ENCODE peak calls at places on chromosome 5, in four cellular contexts. T is Peyer's patch, F is thoracic aorta, R is neural progenitor cell. Z is an unnamed sample.
A peak's percentile ranks its signal among the peaks of the same experiment; 100 is the strongest.

GRCh38 chr5:1014346-1014745 is 5.7 kb downstream of the NKD2 start:
- DNase-seq in R (no peak), T (no peak), F (no peak), Z (no peak)

GRCh38 chr5:66860199-66860975 is 264.2 kb downstream of the MAST4 start:
- DNase-seq in R (peak; percentile 24), T (no peak), F (no peak), Z (peak; percentile 63)

GRCh38 chr5:98415663-98416062 is 357.8 kb upstream of the RGMB start:
- DNase-seq in F (no peak), T (no peak), R (no peak), Z (no peak)

GRCh38 chr5:131265318-131265803 is 1.5 kb downstream of the CDC42SE2 start:
- DNase-seq in T (no peak), F (no peak), R (no peak), Z (no peak)

GRCh38 chr5:56434986-56435385 is 201.9 kb upstream of the ANKRD55 start:
- DNase-seq in F (no peak), R (no peak), T (no peak), Z (no peak)

GRCh38 chr5:346229-346935 is 24.9 kb downstream of the AHRR start:
- DNase-seq in F (no peak), R (no peak), T (no peak), Z (peak; percentile 64)

GRCh38 chr5:40308867-40309266 is 370.8 kb upstream of the PTGER4 start:
- DNase-seq in T (no peak), R (peak; percentile 8), F (no peak), Z (no peak)

GRCh38 chr5:138981606-138982005 is 106.5 kb upstream of the LRRTM2 start:
- DNase-seq in T (no peak), F (no peak), R (no peak), Z (peak; percentile 18)

GRCh38 chr5:54304031-54304430 is 6.3 kb downstream of the ARL15 start:
- DNase-seq in R (no peak), F (no peak), T (no peak), Z (no peak)

GRCh38 chr5:35357973-35358372 is 127.7 kb upstream of the PRLR start:
- DNase-seq in F (no peak), R (no peak), T (no peak), Z (no peak)

GRCh38 chr5:159034083-159034824 is 65.5 kb downstream of the EBF1 start:
- DNase-seq in T (no peak), F (no peak), R (peak; percentile 43), Z (no peak)

GRCh38 chr5:126438267-126438666 is 15.1 kb downstream of the GRAMD2B start:
- DNase-seq in F (no peak), R (no peak), T (no peak), Z (no peak)

GRCh38 chr5:109256486-109256885 is 153.3 kb downstream of the PJA2 start:
- DNase-seq in T (no peak), R (no peak), F (no peak), Z (no peak)

DNA sequence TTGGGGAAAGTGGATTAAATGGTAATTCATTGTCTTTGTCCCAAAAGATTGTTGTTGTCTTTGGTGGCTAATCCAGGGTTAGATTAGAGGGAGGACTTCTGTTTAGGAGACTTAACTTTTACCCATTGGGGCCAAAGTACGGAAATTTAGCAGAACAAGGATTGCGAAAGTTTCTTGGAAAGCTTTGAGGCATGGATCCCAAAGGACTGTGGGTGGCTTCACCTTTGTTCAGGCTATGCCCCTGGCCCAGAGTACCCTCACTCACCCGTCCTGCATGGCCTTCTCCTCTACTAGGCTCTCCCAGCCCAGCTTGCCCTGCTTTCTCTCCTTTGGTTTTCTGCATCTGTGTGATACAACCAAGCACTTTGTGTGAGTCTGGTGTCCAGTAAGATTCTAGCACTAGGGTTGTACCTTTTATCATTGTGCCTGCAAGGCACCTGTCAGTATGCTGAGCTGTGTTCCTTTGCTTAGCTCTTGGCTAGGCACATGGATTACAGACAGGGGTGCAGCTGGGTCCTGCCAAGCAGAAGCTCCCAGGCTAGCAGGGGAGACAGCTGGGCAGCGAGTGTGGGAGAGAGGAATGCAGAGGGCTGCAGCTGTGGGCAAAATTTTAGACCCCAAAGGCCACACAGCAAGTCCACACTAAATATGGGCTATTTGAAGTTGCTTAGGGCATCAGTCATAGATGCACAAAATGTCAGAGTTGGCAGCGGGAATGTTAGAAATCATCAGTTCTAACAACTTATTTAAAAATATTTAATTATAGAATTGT is 3.2 kb downstream of the PPARGC1B start:
- DNase-seq in R (no peak), F (no peak), T (no peak), Z (peak; percentile 26)
- H3K4me3 ChIP-seq in R (no peak overlapping the region), F (no peak overlapping the region), T (peak overlapping the region; percentile 96), Z (no peak overlapping the region)

GRCh38 chr5:142601432-142601831 is 84.5 kb downstream of the FGF1 start:
- DNase-seq in T (no peak), F (no peak), R (peak; percentile 40), Z (peak; percentile 74)
- TF ChIP-seq CTCF in T (no peak), F (no peak), R (peak; percentile 40), Z (peak; percentile 60)

GRCh38 chr5:141756196-141756595 is 74.2 kb upstream of the ARAP3 start:
- DNase-seq in F (no peak), R (no peak), T (peak; percentile 46), Z (no peak)

GRCh38 chr5:141760753-141761152 is 78.7 kb upstream of the ARAP3 start:
- DNase-seq in F (no peak), R (no peak), T (no peak), Z (no peak)

GRCh38 chr5:141760193-141760592 is 78.2 kb upstream of the ARAP3 start:
- DNase-seq in F (no peak), T (no peak), R (no peak), Z (no peak)

GRCh38 chr5:141757402-141757801 is 75.4 kb upstream of the ARAP3 start:
- DNase-seq in R (peak; percentile 64), T (no peak), F (no peak), Z (peak; percentile 86)

DNA sequence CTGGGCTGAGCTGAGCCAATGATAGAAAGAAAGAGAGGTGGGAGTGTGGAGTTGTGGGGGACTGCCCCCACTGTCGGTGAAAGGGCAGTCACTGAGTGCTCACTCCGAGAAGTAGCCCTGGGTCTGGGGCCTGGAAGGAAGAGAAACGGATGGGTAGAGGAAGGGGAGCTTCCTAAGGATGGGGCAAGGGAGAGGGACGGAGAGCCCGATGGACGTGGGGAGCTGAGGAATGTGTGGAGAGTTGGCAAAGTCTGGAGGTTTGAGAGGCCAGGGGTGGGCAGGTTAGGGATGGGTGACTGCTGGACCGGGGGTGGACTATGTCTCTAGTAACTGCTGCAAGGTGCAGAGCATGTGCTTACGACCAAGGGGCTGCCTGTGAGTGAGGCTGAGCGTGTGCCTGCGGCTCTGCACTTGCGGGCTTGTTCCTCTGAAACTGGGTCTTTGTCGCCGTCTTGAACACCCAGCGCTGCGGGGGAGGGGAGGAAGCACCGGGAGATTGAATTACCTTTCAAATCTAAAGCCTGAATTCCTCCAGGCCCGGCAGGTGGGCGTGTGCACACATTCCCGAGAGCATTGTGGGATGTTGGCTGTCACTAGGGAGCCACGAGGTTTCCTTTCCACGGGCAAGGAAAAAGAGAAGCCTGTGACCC is 76.4 kb upstream of the ARAP3 start:
- DNase-seq in R (peak; percentile 78), T (no peak), F (no peak), Z (peak; percentile 81)
- H3K4me1 ChIP-seq in R (peaks cover 30% of the 10 kb centered on the region), T (no peaks in the 10 kb centered on the region), F (no peaks in the 10 kb centered on the region), Z (no peaks in the 10 kb centered on the region)

GRCh38 chr5:149420509-149421371 is 41.6 kb upstream of the IL17B start:
- DNase-seq in F (no peak), R (peak; percentile 32), T (no peak), Z (no peak)

GRCh38 chr5:149421834-149422233 is 42.7 kb upstream of the IL17B start:
- DNase-seq in F (no peak), T (no peak), R (no peak), Z (no peak)

GRCh38 chr5:149421372-149421685 is 42.2 kb upstream of the IL17B start:
- DNase-seq in T (no peak), R (no peak), F (no peak), Z (no peak)

GRCh38 chr5:149423287-149424268 is 44.5 kb upstream of the IL17B start:
- DNase-seq in T (no peak), F (no peak), R (peak; percentile 28), Z (peak; percentile 67)

GRCh38 chr5:149422429-149423286 is 43.6 kb upstream of the IL17B start:
- DNase-seq in F (no peak), T (no peak), R (peak; percentile 52), Z (peak; percentile 84)
- H3K4me3 ChIP-seq in F (peak overlapping the region; percentile 28), T (no peak overlapping the region), R (no peak overlapping the region), Z (no peak overlapping the region)

GRCh38 chr5:8953911-8954310 is 592.0 kb downstream of the SEMA5A start:
- DNase-seq in R (no peak), T (no peak), F (no peak), Z (no peak)

GRCh38 chr5:8956659-8957058 is 589.2 kb downstream of the SEMA5A start:
- DNase-seq in T (no peak), R (no peak), F (no peak), Z (no peak)

GRCh38 chr5:8953016-8953415 is 592.9 kb downstream of the SEMA5A start:
- DNase-seq in F (no peak), T (no peak), R (no peak), Z (no peak)

GRCh38 chr5:8952147-8952546 is 593.7 kb downstream of the SEMA5A start:
- DNase-seq in R (no peak), T (no peak), F (no peak), Z (no peak)

DNA sequence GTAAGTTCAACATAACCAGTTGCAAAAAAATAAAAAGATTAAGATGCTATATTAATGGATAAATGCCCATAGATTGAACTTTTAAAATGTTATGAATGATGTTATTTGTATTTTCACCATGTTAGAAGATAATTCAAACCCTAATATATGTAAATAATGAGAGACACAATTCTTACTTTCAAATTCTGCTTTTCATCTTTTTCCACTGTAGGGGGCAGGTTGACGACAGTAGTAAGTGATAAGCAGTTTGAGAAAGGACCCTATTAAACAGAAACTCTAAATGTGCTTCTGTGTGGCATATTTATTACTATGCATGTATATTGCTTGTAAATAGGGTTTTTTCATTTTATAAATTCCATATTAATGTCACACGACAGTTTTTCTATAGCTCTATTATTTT is 591.1 kb downstream of the SEMA5A start:
- DNase-seq in T (no peak), F (no peak), R (no peak), Z (no peak)
- TF ChIP-seq CTCF in T (no peak), F (no peak), R (no peak), Z (peak; percentile 52)

Z was measured in endodermal cell.